ENCODE peak calls at places on chromosomes 2 and 18, in seven cellular contexts. D is right cardiac atrium; V is CMK; S is naive thymus-derived CD8-positive, alpha-beta T cell; O is cardiac fibroblast; J is stimulated activated CD8-positive, alpha-beta memory T cell treated with anti-CD3 and anti-CD28 coated beads, Interleukin-2, amount 100 ng/mL, for 48 hours; W is A172. P is an unnamed sample.

GRCh38 chr18:62131305-62131909 is 55.4 kb downstream of the PIGN start:
- DNase-seq in D (no peak), V (peak), S (peak), O (peak), J (peak), W (peak), P (no peak)

GRCh38 chr18:75378674-75379315 is 48.7 kb downstream of the SMIM21 start:
- DNase-seq in D (no peak), V (no peak), S (no peak), O (no peak), J (no peak), W (no peak), P (no peak)

GRCh38 chr2:96861074-96861473 is 3.3 kb upstream of the ANKRD39 start:
- DNase-seq in D (peak), V (no peak), S (no peak), O (no peak), J (no peak), W (no peak), P (no peak)

GRCh38 chr2:96637385-96638143 is 548 bp downstream of the KANSL3 start:
- DNase-seq in D (peak), V (peak), S (peak), O (peak), J (peak), W (peak), P (peak)

GRCh38 chr2:5093056-5093455 is 599.1 kb upstream of the SOX11 start:
- DNase-seq in D (no peak), V (no peak), S (no peak), O (no peak), J (no peak), W (peak), P (no peak)

GRCh38 chr2:20478961-20479360 is 32.1 kb downstream of the RHOB start:
- DNase-seq in D (no peak), V (no peak), S (no peak), O (no peak), J (no peak), W (no peak), P (peak)

GRCh38 chr2:133063792-133064191 is 393.8 kb upstream of the LYPD1 start:
- DNase-seq in D (no peak), V (no peak), S (no peak), O (peak), J (no peak), W (peak), P (no peak)

GRCh38 chr2:225100856-225101294 is 58.6 kb upstream of the DOCK10 start:
- DNase-seq in D (no peak), V (no peak), S (no peak), O (peak), J (no peak), W (peak), P (no peak)

GRCh38 chr2:74602553-74603281 is 45.4 kb downstream of the M1AP start:
- DNase-seq in D (no peak), V (no peak), S (no peak), O (peak), J (no peak), W (peak), P (no peak)

GRCh38 chr18:34738173-34738894 is 28.2 kb downstream of the DTNA start:
- DNase-seq in D (peak), V (no peak), S (no peak), O (peak), J (no peak), W (peak), P (no peak)

GRCh38 chr2:173803344-173803893 is 161.8 kb downstream of the SP3 start:
- DNase-seq in D (no peak), V (no peak), S (no peak), O (no peak), J (no peak), W (peak), P (no peak)

GRCh38 chr2:73494031-73494430 is 108.4 kb downstream of the ALMS1 start:
- DNase-seq in D (no peak), V (no peak), S (no peak), O (peak), J (no peak), W (peak), P (no peak)

GRCh38 chr2:163649080-163649479 is 86.7 kb downstream of the FIGN start:
- DNase-seq in D (no peak), V (no peak), S (no peak), O (peak), J (no peak), W (no peak), P (no peak)

GRCh38 chr2:51790854-51791253 is 758.9 kb upstream of the NRXN1 start:
- DNase-seq in D (no peak), V (no peak), S (no peak), O (no peak), J (no peak), W (no peak), P (no peak)

GRCh38 chr18:79353238-79353637 is 42.5 kb upstream of the NFATC1 start:
- DNase-seq in D (peak), V (no peak), S (no peak), O (peak), J (no peak), W (no peak), P (no peak)

GRCh38 chr2:238967978-238968360 is 120.1 kb downstream of the TWIST2 start:
- DNase-seq in D (no peak), V (no peak), S (no peak), O (no peak), J (no peak), W (no peak), P (no peak)

GRCh38 chr2:49619804-49620203 is 465.5 kb upstream of the FSHR start:
- DNase-seq in D (no peak), V (no peak), S (no peak), O (no peak), J (no peak), W (no peak), P (no peak)

GRCh38 chr2:209431701-209432100 is 7.9 kb downstream of the MAP2 start:
- DNase-seq in D (no peak), V (no peak), S (no peak), O (no peak), J (no peak), W (peak), P (no peak)

GRCh38 chr2:186544255-186544675 is 45.6 kb upstream of the ITGAV start:
- DNase-seq in D (no peak), V (no peak), S (no peak), O (peak), J (no peak), W (peak), P (no peak)

GRCh38 chr2:101262142-101262541 is 9.5 kb downstream of the CNOT11 start:
- DNase-seq in D (no peak), V (no peak), S (no peak), O (no peak), J (no peak), W (no peak), P (no peak)

GRCh38 chr2:215784371-215784783 is 229.0 kb downstream of the MREG start:
- DNase-seq in D (peak), V (no peak), S (no peak), O (peak), J (no peak), W (peak), P (no peak)

GRCh38 chr18:63949068-63949737 is at the start of gene HMSD:
- DNase-seq in D (peak), V (no peak), S (peak), O (peak), J (peak), W (peak), P (peak)

GRCh38 chr2:113739849-113740248 is 16.6 kb downstream of the SLC35F5 start:
- DNase-seq in D (no peak), V (no peak), S (no peak), O (peak), J (no peak), W (no peak), P (no peak)

GRCh38 chr2:100196786-100197494 is 54.5 kb upstream of the AFF3 start:
- DNase-seq in D (no peak), V (no peak), S (no peak), O (peak), J (no peak), W (peak), P (no peak)

GRCh38 chr2:12350821-12351220 is 365.9 kb upstream of the TRIB2 start:
- DNase-seq in D (no peak), V (no peak), S (no peak), O (no peak), J (no peak), W (no peak), P (no peak)

GRCh38 chr2:69986691-69987090 is 25.3 kb upstream of the ASPRV1 start:
- DNase-seq in D (no peak), V (no peak), S (no peak), O (no peak), J (no peak), W (no peak), P (no peak)

GRCh38 chr2:104863229-104863584 is 9.3 kb downstream of the POU3F3 start:
- DNase-seq in D (no peak), V (no peak), S (no peak), O (no peak), J (no peak), W (no peak), P (no peak)

GRCh38 chr2:72896446-72896845 is 9.2 kb downstream of the SPR start:
- DNase-seq in D (no peak), V (no peak), S (no peak), O (no peak), J (no peak), W (peak), P (no peak)

GRCh38 chr2:42328148-42328833 is 32.7 kb downstream of the COX7A2L start:
- DNase-seq in D (no peak), V (no peak), S (no peak), O (peak), J (no peak), W (peak), P (no peak)

P was measured in coronary artery.